ENCODE peak calls at places on chromosomes 1 and 21, in four cellular contexts. Y is activated T-helper 1 cell treated with anti-CD3 and anti-CD28 coated beads, Interleukin-12 subunit alpha, Interleukin-12 subunit beta, Interleukin-2, Interleukin-4 antibody, amounts not matched to agents 30 ng/mL and 10 ng/mL and 1 ng/mL, durations not matched to agents 14 hours and 24 hours and 36 hours; T is tibial nerve; J is sigmoid colon. Z is an unnamed sample.

GRCh38 chr21:41665766-41666595 is 100.9 kb downstream of the RIPK4 start:
- DNase-seq in Y (no peak), T (no peak), J (peak), Z (no peak)

GRCh38 chr1:56877973-56878372 is 23.4 kb downstream of the C8A start:
- DNase-seq in Y (no peak), T (no peak), J (no peak), Z (no peak)

GRCh38 chr1:13921190-13921589 is 221.2 kb downstream of the PRDM2 start:
- DNase-seq in Y (no peak), T (no peak), J (no peak), Z (no peak)

GRCh38 chr21:45322960-45323461 is 35.3 kb upstream of the POFUT2 start:
- DNase-seq in Y (no peak), T (no peak), J (peak), Z (no peak)

GRCh38 chr1:69534829-69535228 is 32.9 kb upstream of the LRRC7 start:
- DNase-seq in Y (no peak), T (no peak), J (no peak), Z (no peak)

GRCh38 chr1:58426918-58427317 is 119.6 kb downstream of the OMA1 start:
- DNase-seq in Y (no peak), T (no peak), J (no peak), Z (no peak)

GRCh38 chr1:219163401-219163954 is 10.2 kb upstream of the LYPLAL1 start:
- DNase-seq in Y (no peak), T (no peak), J (no peak), Z (no peak)

GRCh38 chr1:47992720-47993119 is 4.5 kb downstream of the TRABD2B start:
- DNase-seq in Y (no peak), T (peak), J (peak), Z (no peak)

GRCh38 chr1:18094096-18094495 is 13.5 kb upstream of the IGSF21 start:
- DNase-seq in Y (no peak), T (no peak), J (no peak), Z (no peak)

GRCh38 chr1:201888282-201889033 is at the start of gene SHISA4:
- DNase-seq in Y (peak), T (peak), J (peak), Z (no peak)

GRCh38 chr21:19523731-19524130 is 1120.1 kb upstream of the TMPRSS15 start:
- DNase-seq in Y (no peak), T (no peak), J (no peak), Z (no peak)

Z was measured in NK-92 treated with Interleukin-12 subunit alpha and Interleukin-12 subunit beta, amount 100 ng/mL, for 24 hours.